ENCODE peak calls at places on chromosomes 3 and 15, in eight cellular contexts. D, E, O, A, M, L, V and C are unnamed samples. For H3K27me3, the result is how much of the 10 kb centered on the place peaks cover.

GRCh38 chr3:194489736-194490612 is 3.2 kb upstream of the ATP13A3 start:
- DNase-seq in D (no peak), E (no peak), O (no peak), A (no peak), M (no peak), L (no peak), V (peak), C (peak)

GRCh38 chr15:82958638-82959037 is 6.1 kb upstream of the HOMER2 start:
- DNase-seq in D (no peak), E (no peak), O (no peak), A (no peak), M (no peak), L (no peak), V (no peak), C (no peak)

GRCh38 chr3:69547457-69548014 is 161.6 kb upstream of the FRMD4B start:
- DNase-seq in D (peak), E (no peak), O (no peak), A (no peak), M (no peak), L (no peak), V (peak), C (no peak)

GRCh38 chr15:74306801-74307217 is 60.6 kb downstream of the CYP11A1 start:
- DNase-seq in D (no peak), E (no peak), O (no peak), A (no peak), M (no peak), L (no peak), V (no peak), C (no peak)

GRCh38 chr3:78427303-78427702 is 1340.5 kb downstream of the ROBO1 start:
- DNase-seq in D (no peak), E (no peak), O (no peak), A (no peak), M (no peak), L (no peak), V (no peak), C (no peak)

GRCh38 chr15:101062063-101062462 is 142.9 kb downstream of the LRRK1 start:
- DNase-seq in D (no peak), E (no peak), O (no peak), A (no peak), M (no peak), L (no peak), V (no peak), C (no peak)

GRCh38 chr3:187689984-187690383 is 12.4 kb downstream of the RTP2 start:
- DNase-seq in D (no peak), E (no peak), O (no peak), A (no peak), M (no peak), L (no peak), V (no peak), C (no peak)

GRCh38 chr15:74011610-74012009 is 17.1 kb downstream of the PML start:
- DNase-seq in D (peak), E (no peak), O (no peak), A (peak), M (peak), L (no peak), V (peak), C (no peak)

GRCh38 chr15:59549339-59549807 is 62.2 kb upstream of the GCNT3 start:
- DNase-seq in D (no peak), E (no peak), O (no peak), A (peak), M (no peak), L (no peak), V (no peak), C (no peak)

GRCh38 chr15:39261397-39261796 is 319.5 kb upstream of the THBS1 start:
- DNase-seq in D (no peak), E (no peak), O (no peak), A (no peak), M (no peak), L (no peak), V (no peak), C (no peak)

GRCh38 chr3:8458711-8459110 is 42.9 kb upstream of the LMCD1 start:
- DNase-seq in D (peak), E (no peak), O (no peak), A (no peak), M (peak), L (no peak), V (no peak), C (no peak)

GRCh38 chr15:45205192-45205591 is 17.4 kb upstream of the SHF start:
- DNase-seq in D (peak), E (no peak), O (no peak), A (peak), M (peak), L (peak), V (peak), C (no peak)

GRCh38 chr3:29280675-29281264 is at the start of gene RBMS3:
- DNase-seq in D (peak), E (no peak), O (peak), A (peak), M (peak), L (peak), V (peak), C (peak)

GRCh38 chr15:59247364-59247763 is 40.7 kb downstream of the LDHAL6B start:
- DNase-seq in D (peak), E (peak), O (peak), A (peak), M (peak), L (peak), V (peak), C (peak)

GRCh38 chr3:120498947-120499346 is 48.2 kb upstream of the FSTL1 start:
- DNase-seq in D (no peak), E (no peak), O (no peak), A (no peak), M (peak), L (peak), V (peak), C (no peak)

GRCh38 chr15:68186671-68187397 is 18.3 kb downstream of the CALML4 start:
- DNase-seq in D (no peak), E (no peak), O (no peak), A (no peak), M (no peak), L (no peak), V (peak), C (no peak)

GRCh38 chr3:47715928-47716327 is 65.8 kb downstream of the SMARCC1 start:
- DNase-seq in D (no peak), E (no peak), O (no peak), A (no peak), M (no peak), L (no peak), V (peak), C (no peak)

GRCh38 chr3:169104972-169105371 is 558.5 kb downstream of the MECOM start:
- DNase-seq in D (no peak), E (no peak), O (no peak), A (no peak), M (no peak), L (no peak), V (peak), C (no peak)

GRCh38 chr15:62469478-62469873 is 304.4 kb upstream of the C2CD4B start:
- DNase-seq in D (peak), E (no peak), O (no peak), A (no peak), M (peak), L (no peak), V (no peak), C (no peak)

GRCh38 chr3:67601919-67602608 is 52.3 kb downstream of the SUCLG2 start:
- DNase-seq in D (no peak), E (peak), O (no peak), A (no peak), M (no peak), L (no peak), V (no peak), C (no peak)

GRCh38 chr3:11757441-11757875 is 89.2 kb downstream of the TAMM41 start:
- DNase-seq in D (no peak), E (no peak), O (no peak), A (no peak), M (no peak), L (no peak), V (peak), C (no peak)

GRCh38 chr15:64521726-64522164 is 61.4 kb downstream of the ZNF609 start:
- DNase-seq in D (no peak), E (no peak), O (no peak), A (no peak), M (peak), L (peak), V (peak), C (no peak)

GRCh38 chr15:80846416-80846815 is 67.2 kb downstream of the CEMIP start:
- DNase-seq in D (no peak), E (no peak), O (no peak), A (no peak), M (no peak), L (no peak), V (peak), C (no peak)

GRCh38 chr3:133529809-133530208 is 43.7 kb upstream of the CDV3 start:
- DNase-seq in D (no peak), E (no peak), O (no peak), A (no peak), M (no peak), L (no peak), V (no peak), C (no peak)

GRCh38 chr3:193228206-193228605 is 12.8 kb upstream of the PLAAT1 start:
- DNase-seq in D (no peak), E (no peak), O (no peak), A (no peak), M (no peak), L (no peak), V (no peak), C (no peak)

GRCh38 chr3:137509354-137510045 is 254.6 kb upstream of the SOX14 start:
- DNase-seq in D (no peak), E (no peak), O (no peak), A (no peak), M (no peak), L (peak), V (no peak), C (no peak)

GRCh38 chr3:36562945-36563344 is 182.6 kb downstream of the STAC start:
- DNase-seq in D (no peak), E (no peak), O (no peak), A (no peak), M (no peak), L (no peak), V (no peak), C (no peak)

GRCh38 chr15:81108427-81108826 is 25.6 kb upstream of the CFAP161 start:
- DNase-seq in D (no peak), E (no peak), O (no peak), A (no peak), M (no peak), L (no peak), V (peak), C (no peak)

GRCh38 chr3:74607803-74608202 is 6.7 kb downstream of the CNTN3 start:
- DNase-seq in D (no peak), E (no peak), O (no peak), A (no peak), M (no peak), L (no peak), V (no peak), C (no peak)

GRCh38 chr3:74613060-74613459 is 1.4 kb downstream of the CNTN3 start:
- DNase-seq in D (no peak), E (no peak), O (no peak), A (no peak), M (no peak), L (no peak), V (peak), C (no peak)

GRCh38 chr3:74617786-74618185 is 3.3 kb upstream of the CNTN3 start:
- DNase-seq in D (no peak), E (no peak), O (no peak), A (no peak), M (no peak), L (no peak), V (no peak), C (no peak)

GRCh38 chr3:74614133-74614967 is at the start of gene CNTN3:
- DNase-seq in D (peak), E (no peak), O (peak), A (peak), M (no peak), L (no peak), V (no peak), C (no peak)

GRCh38 chr3:74613566-74613965 is 893 bp downstream of the CNTN3 start:
- DNase-seq in D (peak), E (no peak), O (no peak), A (peak), M (no peak), L (no peak), V (no peak), C (no peak)
- H3K27me3 ChIP-seq in D (under half), E (under half), O (under half), A (under half), M (under half), L (under half), V (under half), C (under half)

DNA sequence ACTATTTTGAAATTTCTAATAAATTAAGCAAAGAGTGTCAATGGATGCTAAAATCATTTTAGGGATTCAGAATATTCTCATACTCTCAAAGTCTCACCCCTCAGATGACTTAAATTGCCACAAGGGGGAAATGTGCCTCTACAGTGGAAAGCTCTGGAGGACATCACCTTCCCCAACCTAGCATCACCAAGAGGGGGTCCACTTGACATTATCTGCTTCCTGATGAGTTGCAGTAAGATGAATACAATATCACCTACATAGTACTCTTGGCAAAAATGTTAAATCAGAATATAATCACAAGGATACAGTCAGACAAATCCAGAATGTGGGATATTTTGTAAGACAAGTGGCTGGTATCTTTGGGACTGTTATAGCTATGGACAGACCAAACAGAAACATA is 290.1 kb downstream of the MFSD1 start:
- DNase-seq in D (no peak), E (no peak), O (no peak), A (no peak), M (no peak), L (no peak), V (no peak), C (no peak)
- TF ChIP-seq CTCF in D (no peak), E (no peak), O (no peak), A (no peak), M (no peak), L (no peak), V (peak), C (no peak)

DNA sequence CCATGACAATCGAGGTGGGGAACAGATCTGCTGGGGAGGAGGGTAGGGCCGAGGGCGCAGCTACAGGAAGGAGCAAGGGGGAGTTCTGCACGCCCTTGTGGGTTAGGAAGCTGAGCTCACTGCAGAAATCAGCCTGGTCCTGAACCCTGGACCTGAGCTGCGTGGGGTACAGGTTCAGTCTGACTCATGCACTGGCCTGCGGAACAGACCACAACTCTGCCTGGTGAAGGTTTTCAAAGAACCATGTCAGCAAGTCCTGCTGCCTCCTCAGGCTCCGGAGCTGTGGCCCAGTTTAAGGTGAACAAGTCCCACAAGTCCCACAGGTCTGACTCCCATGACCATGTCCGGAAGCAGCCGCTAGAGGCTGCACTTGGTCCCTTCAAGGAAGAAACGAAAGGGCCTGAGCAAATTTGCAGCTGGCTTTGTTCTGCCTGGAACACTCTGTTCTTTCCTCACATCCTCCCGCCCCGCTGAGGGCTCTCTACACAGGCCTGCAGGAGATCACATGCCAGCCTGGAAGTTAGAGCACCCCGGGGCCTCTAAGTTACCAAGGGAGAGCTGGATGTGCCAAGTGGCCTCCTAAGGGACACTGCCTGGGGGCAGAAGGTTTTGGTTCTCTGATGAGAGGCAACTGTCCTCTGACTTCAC is 49.3 kb upstream of the AKAP13 start:
- DNase-seq in D (peak), E (peak), O (peak), A (peak), M (peak), L (peak), V (peak), C (peak)
- H3K4me3 ChIP-seq in D (no peak), E (peak), O (no peak), A (no peak), M (no peak), L (no peak), V (peak), C (peak)

DNA sequence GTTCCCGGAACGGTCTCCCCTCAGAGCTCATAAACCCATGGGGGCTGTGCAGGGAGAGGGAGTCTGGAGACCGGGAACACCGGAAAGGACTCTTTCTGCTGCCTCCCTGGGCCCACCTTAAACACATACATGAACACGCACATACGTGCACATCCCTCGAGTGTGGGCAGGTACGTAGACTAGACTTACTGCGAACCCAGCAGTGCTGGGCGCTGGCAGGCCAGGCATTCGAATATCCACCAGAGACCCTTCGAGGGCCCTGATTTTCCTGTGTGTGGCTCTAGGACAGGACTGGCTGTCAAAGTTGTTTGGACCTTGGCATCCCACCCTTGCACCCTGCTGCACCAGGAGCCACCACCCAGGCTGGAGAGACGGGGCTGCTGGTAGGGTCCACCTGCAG is 102.7 kb downstream of the PLXNA1 start:
- DNase-seq in D (no peak), E (no peak), O (no peak), A (no peak), M (no peak), L (no peak), V (no peak), C (no peak)
- H3K27me3 ChIP-seq in D (under half), E (under half), O (under half), A (under half), M (under half), L (under half), V (under half), C (under half)

GRCh38 chr3:34449305-34449704 is 650.9 kb downstream of the PDCD6IP start:
- DNase-seq in D (no peak), E (no peak), O (no peak), A (no peak), M (no peak), L (no peak), V (no peak), C (no peak)
- TF ChIP-seq CTCF in D (no peak), E (no peak), O (no peak), A (no peak), M (no peak), L (no peak), V (no peak), C (no peak)

GRCh38 chr15:57784081-57784488 is 77.6 kb downstream of the POLR2M start:
- DNase-seq in D (no peak), E (no peak), O (no peak), A (no peak), M (no peak), L (no peak), V (no peak), C (no peak)
- H3K4me3 ChIP-seq in D (no peak), E (no peak), O (no peak), A (no peak), M (no peak), L (no peak), V (no peak), C (no peak)

DNA sequence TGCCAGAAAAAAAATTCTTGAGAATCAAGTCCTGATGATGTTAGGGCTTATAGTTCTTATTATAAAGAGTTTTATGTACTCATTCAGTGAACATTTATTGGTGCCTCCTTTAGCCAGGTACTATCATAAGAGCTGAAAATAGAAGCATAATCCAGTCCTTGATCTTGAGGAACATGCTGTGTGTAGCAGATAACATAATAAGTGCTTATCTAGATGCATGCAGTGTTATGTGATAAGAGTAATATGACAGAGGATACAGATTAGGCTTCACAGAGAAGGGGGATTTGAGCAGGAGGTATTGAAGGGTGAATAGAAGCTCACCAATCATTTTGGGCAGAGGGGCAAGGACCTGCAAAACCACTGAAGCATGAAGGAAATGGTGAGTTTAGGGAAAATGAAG is 1.1 kb downstream of the CCR2 start:
- DNase-seq in D (no peak), E (no peak), O (no peak), A (no peak), M (no peak), L (no peak), V (no peak), C (no peak)
- H3K27me3 ChIP-seq in D (under half), E (under half), O (under half), A (under half), M (under half), L (under half), V (under half), C (under half)

GRCh38 chr3:22901684-22902083 is 301.4 kb upstream of the UBE2E2 start:
- DNase-seq in D (no peak), E (no peak), O (no peak), A (no peak), M (no peak), L (no peak), V (no peak), C (no peak)
- TF ChIP-seq CTCF in D (no peak), E (no peak), O (no peak), A (no peak), M (no peak), L (no peak), V (peak), C (no peak)

DNA sequence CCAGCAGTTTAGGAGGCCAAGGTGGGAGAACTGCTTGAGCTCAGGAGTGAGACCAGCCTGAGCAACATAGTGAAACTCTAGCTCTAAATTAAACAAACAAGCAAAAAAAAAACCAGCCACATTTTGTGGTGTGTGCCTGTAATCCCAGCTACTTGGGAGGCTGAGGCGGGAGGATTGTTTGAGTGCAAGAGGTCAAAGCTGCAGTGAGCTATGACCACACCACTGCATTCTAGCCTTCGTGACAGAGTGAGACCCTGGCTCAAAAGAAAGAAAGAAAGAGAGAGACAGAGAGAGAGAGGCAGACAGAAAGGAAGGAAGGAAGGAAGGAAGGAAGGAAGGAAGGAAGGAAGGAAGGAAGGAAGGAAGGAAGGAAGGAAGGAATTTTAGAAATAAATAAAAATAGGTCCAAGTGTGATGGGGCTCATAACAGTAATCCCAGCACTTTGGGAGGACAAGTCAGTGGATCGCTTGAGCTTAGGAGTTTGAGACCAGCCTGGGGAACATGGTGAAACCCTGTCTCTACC is 38.7 kb upstream of the LRIG1 start:
- DNase-seq in D (no peak), E (no peak), O (no peak), A (no peak), M (no peak), L (no peak), V (no peak), C (no peak)
- H3K4me3 ChIP-seq in D (no peak), E (no peak), O (no peak), A (no peak), M (no peak), L (no peak), V (no peak), C (no peak)